ENCODE peak calls at places on chromosomes 11 and 22, in nine cellular contexts. One of them, this sample, is unnamed.

GRCh38 chr11:44623321-44623715 is 57.9 kb downstream of the CD82 start:
- DNase-seq in COR-L47: no peak
- DNase-seq in bronchial epithelial cell: no peak
- DNase-seq in colonic mucosa: peak
- DNase-seq in substantia nigra: no peak
- DNase-seq in activated CD4-positive, alpha-beta T cell treated with anti-CD3 and anti-CD28 coated beads, Interleukin-2, amount 50 U/mL, for 48 hours: no peak
- DNase-seq in EH: no peak
- DNase-seq in ELR: no peak
- DNase-seq in NCI-H345: no peak
- DNase-seq in this sample: no peak

GRCh38 chr11:35418847-35419712 is at the start of gene SLC1A2:
- DNase-seq in activated CD4-positive, alpha-beta T cell treated with anti-CD3 and anti-CD28 coated beads, Interleukin-2, amount 50 U/mL, for 48 hours: peak
- DNase-seq in EH: peak
- DNase-seq in NCI-H345: peak
- DNase-seq in substantia nigra: peak
- DNase-seq in ELR: peak
- DNase-seq in colonic mucosa: no peak
- DNase-seq in COR-L47: peak
- DNase-seq in bronchial epithelial cell: no peak
- DNase-seq in this sample: peak

GRCh38 chr11:8426076-8426475 is 162.4 kb upstream of the LMO1 start:
- DNase-seq in bronchial epithelial cell: no peak
- DNase-seq in NCI-H345: no peak
- DNase-seq in COR-L47: no peak
- DNase-seq in activated CD4-positive, alpha-beta T cell treated with anti-CD3 and anti-CD28 coated beads, Interleukin-2, amount 50 U/mL, for 48 hours: no peak
- DNase-seq in colonic mucosa: no peak
- DNase-seq in ELR: no peak
- DNase-seq in substantia nigra: peak
- DNase-seq in EH: no peak
- DNase-seq in this sample: peak

GRCh38 chr22:43397766-43398165 is 14.0 kb upstream of the MPPED1 start:
- DNase-seq in activated CD4-positive, alpha-beta T cell treated with anti-CD3 and anti-CD28 coated beads, Interleukin-2, amount 50 U/mL, for 48 hours: no peak
- DNase-seq in ELR: no peak
- DNase-seq in substantia nigra: no peak
- DNase-seq in bronchial epithelial cell: no peak
- DNase-seq in colonic mucosa: no peak
- DNase-seq in NCI-H345: no peak
- DNase-seq in COR-L47: no peak
- DNase-seq in EH: no peak
- DNase-seq in this sample: no peak

GRCh38 chr11:69393178-69393832 is 88.2 kb upstream of the LINC01488 start:
- DNase-seq in ELR: no peak
- DNase-seq in substantia nigra: no peak
- DNase-seq in COR-L47: no peak
- DNase-seq in colonic mucosa: no peak
- DNase-seq in bronchial epithelial cell: no peak
- DNase-seq in EH: no peak
- DNase-seq in NCI-H345: no peak
- DNase-seq in activated CD4-positive, alpha-beta T cell treated with anti-CD3 and anti-CD28 coated beads, Interleukin-2, amount 50 U/mL, for 48 hours: no peak
- DNase-seq in this sample: no peak

GRCh38 chr22:45007247-45007945 is 2.4 kb downstream of the PHF21B start:
- DNase-seq in activated CD4-positive, alpha-beta T cell treated with anti-CD3 and anti-CD28 coated beads, Interleukin-2, amount 50 U/mL, for 48 hours: peak
- DNase-seq in substantia nigra: peak
- DNase-seq in colonic mucosa: no peak
- DNase-seq in EH: peak
- DNase-seq in COR-L47: peak
- DNase-seq in bronchial epithelial cell: no peak
- DNase-seq in ELR: no peak
- DNase-seq in NCI-H345: no peak
- DNase-seq in this sample: peak

GRCh38 chr11:3135491-3136440 is 29.3 kb downstream of the OSBPL5 start:
- DNase-seq in colonic mucosa: no peak
- DNase-seq in EH: no peak
- DNase-seq in ELR: peak
- DNase-seq in COR-L47: no peak
- DNase-seq in activated CD4-positive, alpha-beta T cell treated with anti-CD3 and anti-CD28 coated beads, Interleukin-2, amount 50 U/mL, for 48 hours: no peak
- DNase-seq in substantia nigra: no peak
- DNase-seq in bronchial epithelial cell: no peak
- DNase-seq in NCI-H345: no peak
- DNase-seq in this sample: no peak

GRCh38 chr11:69708731-69709401 is 5.0 kb upstream of the FGF19 start:
- DNase-seq in ELR: no peak
- DNase-seq in bronchial epithelial cell: no peak
- DNase-seq in EH: no peak
- DNase-seq in colonic mucosa: no peak
- DNase-seq in COR-L47: no peak
- DNase-seq in substantia nigra: no peak
- DNase-seq in NCI-H345: no peak
- DNase-seq in activated CD4-positive, alpha-beta T cell treated with anti-CD3 and anti-CD28 coated beads, Interleukin-2, amount 50 U/mL, for 48 hours: no peak
- DNase-seq in this sample: no peak

GRCh38 chr11:134120921-134121526 is 52.2 kb downstream of the JAM3 start:
- DNase-seq in COR-L47: no peak
- DNase-seq in substantia nigra: peak
- DNase-seq in NCI-H345: no peak
- DNase-seq in colonic mucosa: no peak
- DNase-seq in bronchial epithelial cell: no peak
- DNase-seq in activated CD4-positive, alpha-beta T cell treated with anti-CD3 and anti-CD28 coated beads, Interleukin-2, amount 50 U/mL, for 48 hours: no peak
- DNase-seq in EH: peak
- DNase-seq in ELR: peak
- DNase-seq in this sample: no peak

GRCh38 chr11:65410936-65411680 is 11.5 kb upstream of the NEAT1 start:
- DNase-seq in NCI-H345: no peak
- DNase-seq in COR-L47: no peak
- DNase-seq in ELR: no peak
- DNase-seq in EH: no peak
- DNase-seq in bronchial epithelial cell: no peak
- DNase-seq in substantia nigra: no peak
- DNase-seq in activated CD4-positive, alpha-beta T cell treated with anti-CD3 and anti-CD28 coated beads, Interleukin-2, amount 50 U/mL, for 48 hours: no peak
- DNase-seq in colonic mucosa: no peak
- DNase-seq in this sample: no peak

GRCh38 chr11:122393209-122393850 is 262.2 kb upstream of the UBASH3B start:
- DNase-seq in substantia nigra: no peak
- DNase-seq in COR-L47: no peak
- DNase-seq in bronchial epithelial cell: no peak
- DNase-seq in ELR: no peak
- DNase-seq in NCI-H345: no peak
- DNase-seq in colonic mucosa: no peak
- DNase-seq in activated CD4-positive, alpha-beta T cell treated with anti-CD3 and anti-CD28 coated beads, Interleukin-2, amount 50 U/mL, for 48 hours: no peak
- DNase-seq in EH: no peak
- DNase-seq in this sample: no peak

GRCh38 chr11:106398396-106399074 is 321.1 kb downstream of the AASDHPPT start:
- DNase-seq in colonic mucosa: no peak
- DNase-seq in ELR: peak
- DNase-seq in NCI-H345: no peak
- DNase-seq in COR-L47: no peak
- DNase-seq in EH: peak
- DNase-seq in activated CD4-positive, alpha-beta T cell treated with anti-CD3 and anti-CD28 coated beads, Interleukin-2, amount 50 U/mL, for 48 hours: no peak
- DNase-seq in bronchial epithelial cell: no peak
- DNase-seq in substantia nigra: no peak
- DNase-seq in this sample: peak